ENCODE peak calls at places on chromosomes 6 and 20, in four cellular contexts. C is small intestine, L is PC-3, Y is mammary epithelial cell. H is an unnamed sample.

GRCh38 chr6:167778497-167779122 is 48.1 kb upstream of the AFDN start:
- DNase-seq in Y (no peak), C (no peak), L (no peak), H (no peak)

GRCh38 chr6:10276106-10276505 is 138.8 kb downstream of the TFAP2A start:
- DNase-seq in Y (peak), L (peak), C (no peak), H (no peak)

GRCh38 chr20:61735503-61735785 is 330.2 kb downstream of the TAF4 start:
- DNase-seq in L (no peak), Y (no peak), C (no peak), H (peak)

GRCh38 chr6:77150736-77151135 is 312.6 kb downstream of the HTR1B start:
- DNase-seq in Y (no peak), C (no peak), L (no peak), H (no peak)

GRCh38 chr6:1461207-1461606 is 71.8 kb downstream of the FOXF2 start:
- DNase-seq in L (peak), C (no peak), Y (peak), H (no peak)

GRCh38 chr20:33732166-33732970 is 572 bp downstream of the ZNF341 start:
- DNase-seq in Y (peak), L (peak), C (peak), H (peak)

GRCh38 chr6:159988983-159989454 is 20.1 kb downstream of the IGF2R start:
- DNase-seq in C (no peak), L (no peak), Y (no peak), H (no peak)

GRCh38 chr6:16503919-16504554 is 257.2 kb downstream of the ATXN1 start:
- DNase-seq in C (peak), Y (no peak), L (no peak), H (no peak)

GRCh38 chr6:143332153-143332845 is 118.2 kb downstream of the ADAT2 start:
- DNase-seq in L (no peak), Y (no peak), C (no peak), H (no peak)

GRCh38 chr20:51750037-51750769 is 18.0 kb downstream of the ATP9A start:
- DNase-seq in L (peak), C (peak), Y (peak), H (no peak)

GRCh38 chr20:51562334-51563140 is 20.0 kb upstream of the NFATC2 start:
- DNase-seq in L (peak), Y (peak), C (peak), H (peak)

GRCh38 chr20:32537657-32538525 is 47.2 kb downstream of the NOL4L start:
- DNase-seq in Y (no peak), L (no peak), C (no peak), H (no peak)

GRCh38 chr20:47501483-47502270 is at the start of gene NCOA3:
- DNase-seq in L (peak), Y (peak), C (peak), H (peak)

GRCh38 chr6:169425628-169426370 is 172.2 kb upstream of the THBS2 start:
- DNase-seq in C (peak), Y (no peak), L (no peak), H (no peak)

GRCh38 chr6:169424821-169425240 is 171.2 kb upstream of the THBS2 start:
- DNase-seq in C (peak), Y (no peak), L (no peak), H (no peak)

GRCh38 chr6:169421890-169422289 is 168.2 kb upstream of the THBS2 start:
- DNase-seq in Y (no peak), L (no peak), C (no peak), H (no peak)

GRCh38 chr6:169426611-169427010 is 173.0 kb upstream of the THBS2 start:
- DNase-seq in Y (no peak), C (no peak), L (no peak), H (no peak)

DNA sequence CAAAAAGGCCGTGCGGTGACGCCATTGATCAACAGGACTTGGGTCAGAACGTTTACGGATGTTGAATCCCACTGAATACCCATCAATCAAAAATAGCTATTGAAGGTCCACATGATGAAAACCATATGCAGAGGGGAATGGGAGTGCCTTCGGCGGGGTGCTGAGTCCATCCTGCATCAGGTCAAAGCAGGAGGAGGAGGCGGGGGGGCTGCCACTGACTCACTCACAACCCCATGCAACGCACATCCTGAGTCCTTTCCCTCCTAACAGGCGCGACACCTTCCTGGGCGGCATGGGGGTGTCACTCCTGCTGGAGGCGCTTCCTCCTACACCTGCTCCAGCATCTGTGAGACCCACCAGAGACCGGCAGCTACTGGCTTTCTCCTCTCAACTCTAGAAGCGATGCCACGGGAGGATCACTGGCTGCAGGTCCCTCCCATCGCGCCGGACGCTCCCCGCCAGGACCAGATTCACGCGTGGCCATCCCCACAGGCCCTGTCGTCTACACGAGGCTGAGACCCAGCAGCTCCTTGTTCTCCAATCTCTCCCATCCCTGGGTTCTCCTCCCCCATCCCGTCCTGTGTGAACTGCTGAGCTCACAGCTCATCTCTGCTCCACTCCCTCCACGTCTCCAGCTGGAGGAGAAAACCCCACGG is 170.6 kb upstream of the THBS2 start:
- DNase-seq in L (no peak), C (no peak), Y (no peak), H (no peak)
- H3K4me3 ChIP-seq in L (no peak), C (no peak), Y (no peak), H (no peak)

GRCh38 chr6:156658596-156659316 is 118.4 kb upstream of the ARID1B start:
- DNase-seq in C (no peak), Y (no peak), L (no peak), H (no peak)
- H3K4me3 ChIP-seq in C (no peak), Y (no peak), L (no peak), H (no peak)

GRCh38 chr20:63005240-63005861 is 1.4 kb downstream of the BHLHE23 start:
- DNase-seq in L (no peak), Y (no peak), C (no peak), H (peak)

GRCh38 chr20:63004607-63005211 is 2.1 kb downstream of the BHLHE23 start:
- DNase-seq in C (no peak), Y (no peak), L (no peak), H (no peak)

GRCh38 chr20:63007472-63007721 is 633 bp upstream of the BHLHE23 start:
- DNase-seq in C (no peak), L (no peak), Y (no peak), H (no peak)

GRCh38 chr20:63006611-63007471 is at the start of gene BHLHE23:
- DNase-seq in C (no peak), L (no peak), Y (no peak), H (peak)

GRCh38 chr20:63005862-63006564 is 751 bp downstream of the BHLHE23 start:
- DNase-seq in C (no peak), Y (peak), L (no peak), H (no peak)
- H3K4me3 ChIP-seq in C (no peak), Y (no peak), L (no peak), H (no peak)

GRCh38 chr6:31737315-31738047 is 1.2 kb upstream of the CLIC1 start:
- DNase-seq in L (no peak), Y (no peak), C (peak), H (no peak)
- H3K4me3 ChIP-seq in L (peak), Y (no peak), C (no peak), H (no peak)

GRCh38 chr6:149468179-149468578 is 16.6 kb downstream of the ZC3H12D start:
- DNase-seq in C (no peak), L (no peak), Y (no peak), H (no peak)
- H3K4me3 ChIP-seq in C (no peak), L (no peak), Y (no peak), H (no peak)

DNA sequence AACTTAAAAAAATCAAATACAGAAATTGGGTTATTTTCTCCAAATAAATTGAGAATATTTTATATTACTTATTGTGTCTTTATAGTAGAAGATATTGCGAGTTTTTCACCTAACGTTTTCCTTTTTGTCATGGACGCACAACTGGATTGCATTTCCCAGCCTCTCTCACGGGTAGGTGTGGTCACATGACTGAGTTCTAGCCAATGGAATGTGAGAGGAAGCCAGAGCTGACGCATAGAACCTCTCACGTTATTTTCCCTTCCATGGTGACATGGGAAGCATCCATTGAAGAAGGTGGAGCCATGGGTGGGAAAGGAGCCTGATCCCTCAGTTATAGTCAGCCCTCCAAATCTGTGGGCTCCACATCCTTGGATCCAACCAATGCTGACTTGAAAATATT is 155.9 kb upstream of the UST start:
- DNase-seq in L (no peak), Y (no peak), C (no peak), H (no peak)
- H3K4me3 ChIP-seq in L (no peak), Y (no peak), C (no peak), H (no peak)

GRCh38 chr6:7535498-7535897 is 6.0 kb upstream of the DSP start:
- DNase-seq in Y (peak), L (peak), C (no peak), H (no peak)

GRCh38 chr6:7534192-7534591 is 7.3 kb upstream of the DSP start:
- DNase-seq in L (no peak), C (no peak), Y (no peak), H (no peak)

GRCh38 chr6:7529141-7529540 is 12.3 kb upstream of the DSP start:
- DNase-seq in C (no peak), L (no peak), Y (no peak), H (no peak)

GRCh38 chr6:7532232-7532631 is 9.2 kb upstream of the DSP start:
- DNase-seq in Y (peak), C (peak), L (peak), H (no peak)

GRCh38 chr6:7532821-7533220 is 8.7 kb upstream of the DSP start:
- DNase-seq in C (no peak), Y (no peak), L (no peak), H (no peak)
- H3K4me3 ChIP-seq in C (no peak), Y (peak), L (peak), H (no peak)

DNA sequence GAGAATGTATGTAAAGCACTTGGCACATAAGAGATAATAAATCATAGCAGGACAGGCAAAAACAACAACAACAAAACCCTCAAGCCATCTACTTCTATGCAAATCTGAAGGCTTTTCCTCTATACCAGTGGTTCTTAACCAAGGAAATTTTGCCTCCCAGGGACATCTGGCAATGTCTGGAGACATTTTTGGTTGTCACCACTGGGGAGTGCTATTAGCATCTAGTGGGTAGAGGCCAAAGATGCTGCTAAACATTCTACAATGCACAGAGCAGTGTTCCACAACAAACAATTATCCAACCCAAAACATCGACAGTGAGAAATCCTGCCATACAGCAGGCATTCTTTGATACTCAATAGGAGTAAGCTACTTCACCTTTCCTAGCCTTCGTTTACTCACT is 28.2 kb downstream of the NDRG3 start:
- DNase-seq in C (peak), Y (no peak), L (peak), H (no peak)
- H3K4me3 ChIP-seq in C (no peak), Y (no peak), L (no peak), H (no peak)

DNA sequence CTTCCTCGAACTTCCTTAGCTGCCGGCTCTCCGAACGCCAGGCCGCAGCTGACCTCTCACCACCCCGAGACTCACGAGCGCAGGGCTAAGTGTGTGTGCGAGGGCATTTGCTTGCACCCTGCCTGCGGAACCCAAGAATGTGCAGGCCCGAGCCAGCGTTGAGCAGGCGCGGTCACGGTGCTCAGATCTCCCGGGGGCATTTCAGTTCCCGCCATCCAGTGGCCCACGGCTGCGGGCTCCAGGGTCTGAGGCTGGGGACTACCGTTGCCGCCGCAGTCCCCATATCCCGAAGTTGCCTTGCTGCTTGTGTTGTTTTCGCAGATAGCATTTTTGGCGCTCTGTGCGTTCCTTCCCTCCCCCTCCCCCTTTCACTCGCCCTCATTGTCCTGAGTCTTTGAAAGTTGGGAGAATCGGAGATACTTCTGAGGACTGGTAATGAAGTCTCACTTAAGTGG is 1.7 kb downstream of the NR2E1 start:
- DNase-seq in L (no peak), C (no peak), Y (no peak), H (no peak)
- H3K4me3 ChIP-seq in L (no peak), C (no peak), Y (no peak), H (no peak)

H was measured in right cardiac atrium.